ENCODE peak calls at places on chromosomes 1 and 21, in five cellular contexts. U is pancreas; F is B cell; H is brain microvascular endothelial cell; V is effector CD4-positive, alpha-beta T cell. M is an unnamed sample.

GRCh38 chr1:174114788-174115448 is 44.4 kb upstream of the RABGAP1L start:
- DNase-seq in U (no peak), F (no peak), H (peak; percentile 50), V (no peak), M (peak; percentile 74)

GRCh38 chr1:6207075-6207885 is 1.4 kb downstream of the RNF207 start:
- DNase-seq in U (peak; percentile 57), F (no peak), H (no peak), V (no peak), M (no peak)

GRCh38 chr21:43209575-43210453 is 41.0 kb downstream of the CRYAA start:
- DNase-seq in U (peak; percentile 46), F (peak; percentile 28), H (peak; percentile 96), V (no peak), M (peak; percentile 82)

GRCh38 chr1:241823925-241824324 is 24.1 kb upstream of the EXO1 start:
- DNase-seq in U (no peak), F (no peak), H (no peak), V (no peak), M (no peak)

GRCh38 chr1:17307329-17307728 is 668 bp upstream of the PADI4 start:
- DNase-seq in U (no peak), F (no peak), H (no peak), V (no peak), M (no peak)

GRCh38 chr1:26391450-26391849 is 18.9 kb upstream of the ZNF683 start:
- DNase-seq in U (no peak), F (no peak), H (peak; percentile 56), V (peak; percentile 17), M (no peak)

GRCh38 chr1:172662464-172663109 is 3.7 kb downstream of the FASLG start:
- DNase-seq in U (no peak), F (peak; percentile 60), H (peak; percentile 81), V (peak; percentile 75), M (no peak)

GRCh38 chr1:211132681-211133392 is 1.1 kb downstream of the KCNH1 start:
- DNase-seq in U (no peak), F (no peak), H (no peak), V (no peak), M (no peak)

GRCh38 chr1:107196973-107197562 is 56.2 kb downstream of the NTNG1 start:
- DNase-seq in U (no peak), F (peak; percentile 54), H (no peak), V (no peak), M (peak; percentile 16)

GRCh38 chr1:65148548-65149390 is 766 bp downstream of the AK4 start:
- DNase-seq in U (peak; percentile 74), F (no peak), H (no peak), V (no peak), M (peak; percentile 69)

GRCh38 chr1:93575586-93576271 is 105.9 kb downstream of the BCAR3 start:
- DNase-seq in U (no peak), F (no peak), H (no peak), V (no peak), M (no peak)

GRCh38 chr1:154574715-154575114 is 7.1 kb downstream of the CHRNB2 start:
- DNase-seq in U (no peak), F (no peak), H (no peak), V (no peak), M (peak; percentile 54)

GRCh38 chr21:32412998-32413504 is 545 bp downstream of the EVA1C start:
- DNase-seq in U (peak; percentile 64), F (no peak), H (no peak), V (no peak), M (no peak)

GRCh38 chr1:167819849-167820683 is 93.9 kb downstream of the ADCY10 start:
- DNase-seq in U (peak; percentile 86), F (no peak), H (peak; percentile 95), V (no peak), M (peak; percentile 77)

GRCh38 chr21:46393941-46394818 is 64.5 kb upstream of the DIP2A start:
- DNase-seq in U (no peak), F (no peak), H (no peak), V (no peak), M (peak; percentile 20)

GRCh38 chr1:181124206-181124825 is 35.8 kb downstream of the IER5 start:
- DNase-seq in U (no peak), F (no peak), H (no peak), V (no peak), M (no peak)

GRCh38 chr1:1088036-1088800 is 14.1 kb upstream of the RNF223 start:
- DNase-seq in U (peak; percentile 44), F (no peak), H (no peak), V (no peak), M (no peak)

GRCh38 chr1:213014642-213015041 is 1.0 kb downstream of the ANGEL2 start:
- DNase-seq in U (no peak), F (no peak), H (peak; percentile 9), V (no peak), M (peak; percentile 15)

GRCh38 chr1:150813028-150813707 is 5.1 kb upstream of the CTSK start:
- DNase-seq in U (peak; percentile 71), F (no peak), H (peak; percentile 67), V (no peak), M (peak; percentile 82)

GRCh38 chr1:227213426-227213825 is 104.9 kb downstream of the CDC42BPA start:
- DNase-seq in U (no peak), F (no peak), H (no peak), V (no peak), M (no peak)

GRCh38 chr1:36248250-36248894 is 24.1 kb downstream of the THRAP3 start:
- DNase-seq in U (no peak), F (no peak), H (peak; percentile 96), V (no peak), M (peak; percentile 61)

GRCh38 chr1:29789910-29790247 is 553.6 kb downstream of the PTPRU start:
- DNase-seq in U (no peak), F (no peak), H (no peak), V (no peak), M (no peak)

GRCh38 chr1:171940373-171940772 is 99.1 kb downstream of the DNM3 start:
- DNase-seq in U (no peak), F (no peak), H (no peak), V (no peak), M (peak; percentile 6)

GRCh38 chr1:60963167-60963909 is 119.0 kb upstream of the NFIA start:
- DNase-seq in U (no peak), F (no peak), H (no peak), V (no peak), M (no peak)

GRCh38 chr21:37458669-37459276 is 92.2 kb downstream of the DYRK1A start:
- DNase-seq in U (no peak), F (no peak), H (no peak), V (no peak), M (no peak)

GRCh38 chr1:244861683-244862082 is 2.7 kb downstream of the HNRNPU start:
- DNase-seq in U (no peak), F (no peak), H (no peak), V (no peak), M (peak; percentile 15)

GRCh38 chr21:46128106-46128982 is 27.0 kb downstream of the FTCD start:
- DNase-seq in U (peak; percentile 30), F (no peak), H (no peak), V (no peak), M (no peak)

GRCh38 chr1:68049941-68050878 is at the start of gene DIRAS3:
- DNase-seq in U (peak; percentile 73), F (no peak), H (peak; percentile 59), V (no peak), M (peak; percentile 49)

GRCh38 chr1:54965624-54966340 is 14.6 kb upstream of the TMEM61 start:
- DNase-seq in U (no peak), F (no peak), H (peak; percentile 45), V (no peak), M (no peak)